ENCODE peak calls at places on chromosome 12, in ten cellular contexts. V is tibial artery, B is PC-3, C is colonic mucosa, I is uterus, W is hepatocyte, E is mesendoderm, J is RWPE2, Q is esophagus muscularis mucosa, O is left ventricle myocardium inferior. S is an unnamed sample. For H3K36me3 and H3K4me1, the result is how much of the 10 kb centered on the place peaks cover.

GRCh38 chr12:26715232-26715631 is 117.8 kb downstream of the ITPR2 start:
- DNase-seq in O (no peak), E (no peak), W (no peak), Q (no peak), V (no peak), C (no peak), J (no peak), B (no peak), I (no peak), S (no peak)

GRCh38 chr12:11958216-11959091 is 112.3 kb upstream of the BCL2L14 start:
- DNase-seq in J (no peak), O (no peak), I (no peak), W (peak), Q (peak), V (no peak), B (peak), C (no peak), E (peak), S (no peak)

GRCh38 chr12:130124106-130124505 is 38.2 kb upstream of the FZD10 start:
- DNase-seq in J (no peak), W (no peak), O (no peak), B (no peak), C (no peak), E (no peak), I (no peak), Q (no peak), V (peak), S (no peak)

GRCh38 chr12:71888521-71888920 is 49.0 kb downstream of the TBC1D15 start:
- DNase-seq in O (no peak), I (no peak), Q (no peak), W (no peak), V (no peak), C (no peak), E (no peak), J (no peak), B (no peak), S (no peak)

GRCh38 chr12:40749863-40750262 is 57.6 kb downstream of the CNTN1 start:
- DNase-seq in V (no peak), E (peak), O (no peak), W (no peak), C (no peak), J (no peak), I (no peak), B (no peak), Q (no peak), S (no peak)

GRCh38 chr12:29376118-29376517 is 4.9 kb downstream of the ERGIC2 start:
- DNase-seq in O (no peak), B (no peak), V (no peak), Q (no peak), C (no peak), W (no peak), E (no peak), I (no peak), J (no peak), S (no peak)

GRCh38 chr12:103852498-103852992 is 11.5 kb upstream of the NT5DC3 start:
- DNase-seq in B (peak), W (peak), I (no peak), J (no peak), Q (no peak), O (no peak), E (peak), C (no peak), V (no peak), S (no peak)

GRCh38 chr12:43806737-43807072 is 588 bp upstream of the TWF1 start:
- DNase-seq in C (no peak), I (no peak), O (no peak), V (no peak), B (no peak), J (no peak), W (no peak), E (no peak), Q (no peak), S (no peak)

GRCh38 chr12:108722992-108723766 is 8.1 kb downstream of the CORO1C start:
- DNase-seq in C (no peak), I (no peak), W (no peak), J (no peak), B (peak), Q (no peak), E (peak), V (no peak), O (no peak), S (no peak)

GRCh38 chr12:75877588-75878381 is 153.8 kb downstream of the PHLDA1 start:
- DNase-seq in J (no peak), W (peak), B (no peak), E (peak), V (no peak), O (no peak), C (no peak), I (no peak), Q (no peak), S (peak)

GRCh38 chr12:88944403-88944802 is 364.1 kb upstream of the KITLG start:
- DNase-seq in E (no peak), V (no peak), Q (no peak), W (no peak), B (peak), C (no peak), J (no peak), O (no peak), I (no peak), S (no peak)

GRCh38 chr12:84315926-84316325 is 596.7 kb downstream of the SLC6A15 start:
- DNase-seq in W (no peak), Q (no peak), J (no peak), V (no peak), B (no peak), C (no peak), I (no peak), O (no peak), E (no peak), S (no peak)

GRCh38 chr12:98750511-98750910 is 105.4 kb downstream of the APAF1 start:
- DNase-seq in C (no peak), Q (no peak), I (no peak), J (no peak), O (no peak), V (no peak), E (peak), W (no peak), B (no peak), S (no peak)

GRCh38 chr12:12228402-12228801 is 38.4 kb downstream of the LRP6 start:
- DNase-seq in J (no peak), V (no peak), E (no peak), B (no peak), W (no peak), O (no peak), Q (no peak), C (no peak), I (no peak), S (no peak)

GRCh38 chr12:51357374-51358047 is 11.0 kb upstream of the CELA1 start:
- DNase-seq in C (no peak), Q (no peak), O (no peak), I (no peak), W (no peak), J (no peak), E (no peak), B (no peak), V (no peak), S (no peak)
- H3K36me3 ChIP-seq in C (under half), Q (under half), O (under half), I (under half), W (under half), J (under half), E (under half), B (under half), V (under half), S (under half)

GRCh38 chr12:107327783-107328182 is 234.4 kb upstream of the CRY1 start:
- DNase-seq in V (no peak), B (no peak), E (peak), I (no peak), C (no peak), W (no peak), J (no peak), O (no peak), Q (no peak), S (no peak)

GRCh38 chr12:107330901-107331431 is 237.6 kb upstream of the CRY1 start:
- DNase-seq in Q (no peak), B (peak), C (no peak), V (no peak), O (no peak), J (no peak), W (no peak), I (no peak), E (peak), S (no peak)

GRCh38 chr12:107329569-107330324 is 236.4 kb upstream of the CRY1 start:
- DNase-seq in C (no peak), Q (no peak), B (peak), E (no peak), I (no peak), J (no peak), O (no peak), W (no peak), V (no peak), S (no peak)

GRCh38 chr12:107326237-107326636 is 232.9 kb upstream of the CRY1 start:
- DNase-seq in C (no peak), B (no peak), I (no peak), O (no peak), V (no peak), W (no peak), E (peak), J (no peak), Q (no peak), S (no peak)

DNA sequence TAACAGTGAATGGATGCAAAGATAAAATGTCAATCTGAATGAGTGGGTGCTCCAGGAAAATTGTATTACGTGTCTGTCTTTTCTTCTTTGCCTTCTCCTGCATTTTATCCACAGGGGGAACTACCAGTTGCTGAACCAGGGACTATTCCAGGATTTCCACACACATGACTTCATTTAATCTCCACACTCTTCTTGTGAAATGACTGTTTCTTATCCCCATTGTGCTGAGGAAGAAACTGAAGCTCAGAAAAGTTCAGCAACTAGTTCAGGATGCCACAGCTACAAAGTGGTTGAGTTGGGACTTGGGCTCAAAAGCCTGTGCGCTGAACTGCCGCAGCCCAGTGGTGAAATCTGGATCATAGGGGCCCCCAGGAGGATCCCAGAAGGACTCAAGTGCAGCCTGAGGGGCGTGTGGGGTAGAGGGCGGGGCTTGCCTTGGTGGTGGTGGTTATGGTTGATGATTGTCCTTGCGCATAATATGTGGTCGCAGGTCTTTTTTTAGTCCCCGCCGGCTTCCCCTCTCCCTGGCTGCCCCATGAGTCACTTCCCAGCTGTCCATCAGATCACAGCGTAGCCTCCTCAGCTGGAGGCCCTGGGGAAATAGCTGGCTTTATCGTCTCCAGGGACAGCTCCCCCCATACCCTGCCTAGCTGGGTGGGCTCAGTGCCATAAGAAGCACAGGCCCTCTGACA is 235.2 kb upstream of the CRY1 start:
- DNase-seq in E (peak), B (peak), I (no peak), W (peak), Q (no peak), O (no peak), J (no peak), V (no peak), C (no peak), S (no peak)
- H3K4me1 ChIP-seq in E (under half), B (under half), I (under half), W (under half), Q (under half), O (under half), J (under half), V (under half), C (under half), S (under half)

DNA sequence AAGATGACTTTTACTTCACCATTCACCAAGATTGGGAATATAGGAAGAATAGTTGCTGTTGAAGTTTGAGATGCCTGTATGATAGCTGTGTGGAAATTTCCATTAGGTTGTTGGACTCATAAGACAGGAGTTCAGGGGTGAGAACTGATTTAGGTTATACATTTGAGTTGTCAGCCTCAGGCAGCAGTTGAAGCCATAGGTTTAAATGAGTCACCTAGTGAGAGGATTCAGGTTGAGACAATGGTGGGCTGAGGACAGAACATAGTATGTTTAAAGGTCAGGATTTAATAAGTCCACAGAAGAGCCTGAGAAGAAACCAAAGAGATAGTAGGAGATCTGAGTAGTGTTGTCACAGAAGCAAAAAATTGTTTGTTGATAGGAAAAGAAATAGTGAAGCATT is 63.6 kb upstream of the MON2 start:
- DNase-seq in I (no peak), V (no peak), W (no peak), C (no peak), Q (no peak), B (no peak), O (no peak), J (no peak), E (no peak), S (no peak)
- H3K36me3 ChIP-seq in I (under half), V (under half), W (under half), C (under half), Q (under half), B (under half), O (half or more), J (half or more), E (under half), S (under half)

DNA sequence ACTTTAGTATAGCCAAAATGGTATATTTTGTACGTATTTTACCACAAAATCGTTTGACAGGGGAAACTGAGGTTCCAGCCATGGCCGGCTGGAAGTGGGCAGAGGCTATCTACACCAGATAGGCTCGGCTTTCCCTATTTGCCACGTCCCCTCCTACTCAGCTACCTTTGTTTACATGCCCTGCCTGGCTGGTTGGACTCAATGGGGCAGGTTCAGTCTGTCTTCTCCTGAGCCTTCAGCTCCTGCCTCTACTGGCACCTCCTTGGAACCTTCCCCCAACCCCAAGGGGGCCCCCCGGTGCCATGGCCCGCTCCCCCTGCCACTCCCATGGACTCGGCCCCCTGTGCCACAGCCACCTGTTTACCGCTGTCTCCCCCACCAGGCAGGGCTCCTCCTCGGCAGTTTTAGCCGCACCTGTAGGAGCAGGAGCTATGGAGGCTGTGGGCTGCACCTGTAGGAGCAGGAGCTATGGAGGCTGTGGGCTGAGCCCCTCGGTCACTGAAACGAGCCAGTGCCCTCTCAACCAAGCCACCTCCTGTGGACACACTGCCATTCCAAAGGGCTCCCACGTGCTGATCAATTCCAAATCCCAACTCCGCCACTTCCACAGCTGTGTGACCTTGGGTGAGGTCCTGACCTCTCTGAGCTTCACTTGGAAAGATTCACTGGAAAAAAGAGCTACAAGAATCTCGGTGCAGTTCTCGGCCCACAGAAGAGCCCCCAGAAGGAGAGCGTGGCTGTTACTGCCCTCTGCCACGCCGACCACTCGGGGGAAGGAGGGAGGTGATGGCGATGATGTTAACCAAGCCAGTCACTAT is 62.2 kb downstream of the NCOR2 start:
- DNase-seq in E (no peak), O (no peak), Q (no peak), C (no peak), I (no peak), B (no peak), W (no peak), V (no peak), J (no peak), S (no peak)
- H3K4me1 ChIP-seq in E (under half), O (half or more), Q (half or more), C (under half), I (under half), B (under half), W (half or more), V (under half), J (under half), S (under half)

DNA sequence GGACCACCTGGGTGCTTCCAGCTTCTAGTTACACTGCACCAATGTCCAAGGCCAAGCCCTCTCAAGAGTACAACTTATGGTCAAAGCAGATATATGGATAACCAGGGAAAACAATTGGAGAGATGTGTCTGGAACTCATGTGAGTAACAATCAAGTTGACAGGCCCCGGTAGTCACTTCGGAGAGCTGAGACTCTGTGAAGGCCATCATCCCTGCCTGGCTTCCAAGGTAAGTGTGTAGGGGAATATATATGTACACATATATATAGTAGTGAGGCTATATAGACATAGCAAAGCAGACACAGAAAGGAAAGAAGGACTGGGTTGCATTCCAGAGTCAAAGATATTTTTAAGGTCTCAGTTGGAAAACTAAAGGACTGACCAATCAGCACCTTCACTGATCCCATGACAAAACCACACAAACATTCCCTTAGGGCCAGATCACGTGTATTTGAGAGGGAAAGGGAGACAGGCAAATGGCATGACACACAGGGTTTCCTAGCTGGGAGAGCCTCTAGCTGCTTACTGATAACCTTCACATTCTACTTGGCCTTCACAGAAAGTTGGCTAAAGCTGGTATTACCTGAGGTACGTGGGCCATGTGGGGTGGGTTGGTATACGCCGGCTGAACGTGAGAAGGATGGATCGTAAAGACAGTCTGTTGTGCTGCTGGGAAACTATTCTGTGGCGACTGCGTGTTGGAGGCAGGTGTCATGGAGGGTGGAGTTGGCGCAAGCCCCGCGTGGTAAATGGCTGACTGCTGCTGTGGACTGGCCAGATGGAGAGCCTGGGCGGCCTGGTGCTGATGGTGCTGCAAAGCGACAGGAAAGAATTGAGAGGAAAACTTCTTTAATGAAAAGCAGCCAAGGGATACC is 50.0 kb downstream of the SH2B3 start:
- DNase-seq in B (no peak), O (no peak), J (no peak), C (no peak), E (peak), Q (peak), V (peak), W (no peak), I (no peak), S (no peak)
- H3K36me3 ChIP-seq in B (under half), O (half or more), J (half or more), C (under half), E (under half), Q (under half), V (half or more), W (under half), I (under half), S (under half)

GRCh38 chr12:124369055-124369900 is 74.4 kb downstream of the RFLNA start:
- DNase-seq in E (no peak), B (peak), Q (no peak), W (peak), I (peak), V (peak), J (no peak), O (peak), C (peak), S (peak)

GRCh38 chr12:124363376-124363965 is 68.6 kb downstream of the RFLNA start:
- DNase-seq in J (no peak), Q (no peak), C (no peak), E (no peak), B (no peak), O (no peak), I (no peak), V (no peak), W (no peak), S (no peak)

GRCh38 chr12:124368421-124369032 is 73.6 kb downstream of the RFLNA start:
- DNase-seq in Q (no peak), J (no peak), W (no peak), O (no peak), E (no peak), I (no peak), C (no peak), B (no peak), V (no peak), S (no peak)

GRCh38 chr12:124364543-124364942 is 69.7 kb downstream of the RFLNA start:
- DNase-seq in I (no peak), B (no peak), V (no peak), C (no peak), J (no peak), W (no peak), O (no peak), Q (no peak), E (no peak), S (no peak)

GRCh38 chr12:124365726-124366430 is 71.0 kb downstream of the RFLNA start:
- DNase-seq in E (no peak), I (no peak), O (no peak), B (no peak), W (no peak), J (no peak), V (no peak), C (no peak), Q (no peak), S (no peak)
- H3K4me1 ChIP-seq in E (under half), I (under half), O (half or more), B (under half), W (under half), J (under half), V (under half), C (under half), Q (half or more), S (under half)

GRCh38 chr12:3614806-3615466 is 123.9 kb downstream of the PRMT8 start:
- DNase-seq in E (peak), C (no peak), I (no peak), J (no peak), Q (no peak), O (no peak), B (no peak), V (peak), W (no peak), S (no peak)
- H3K36me3 ChIP-seq in E (under half), C (under half), I (under half), J (under half), Q (under half), O (under half), B (under half), V (under half), W (under half), S (under half)

DNA sequence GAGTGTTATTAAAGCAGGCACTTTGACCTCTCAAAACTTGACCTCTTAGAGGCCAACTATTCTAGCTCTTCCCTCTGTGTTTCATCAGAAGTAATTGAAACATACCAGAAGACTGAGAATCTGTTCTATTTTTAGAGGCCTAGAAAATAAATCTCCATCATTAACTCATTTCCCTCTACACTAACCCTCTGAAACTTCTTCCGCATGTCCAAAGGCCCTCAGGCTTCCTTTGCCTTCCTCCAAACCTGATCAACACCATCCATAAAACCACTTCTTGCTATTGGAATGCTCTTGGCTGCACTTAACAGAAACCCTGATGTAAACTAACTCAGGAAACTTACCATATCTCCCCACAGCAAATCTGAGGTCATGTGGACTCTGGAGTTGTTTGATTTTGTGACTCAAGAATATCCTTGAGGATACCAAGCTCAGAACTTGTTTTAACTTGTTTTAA is 196.4 kb downstream of the RPAP3 start:
- DNase-seq in C (no peak), W (peak), J (no peak), E (no peak), I (no peak), B (no peak), Q (no peak), O (no peak), V (no peak), S (no peak)
- H3K4me1 ChIP-seq in C (under half), W (under half), J (under half), E (under half), I (under half), B (under half), Q (under half), O (under half), V (under half), S (under half)

S was measured in small intestine.